ENCODE peak calls at places on chromosome 12, in four cellular contexts. V is bronchial epithelial cell; A is HEK293T; D is stimulated activated CD4-positive, alpha-beta T cell treated with anti-CD3 and anti-CD28 coated beads, Interleukin-2, amount 100 ng/mL, for 48 hours. R is an unnamed sample.

GRCh38 chr12:51921017-51921725 is 13.9 kb downstream of the ACVRL1 start:
- DNase-seq in A (no peak), V (no peak), D (no peak), R (no peak)

GRCh38 chr12:119204137-119204536 is 25.4 kb downstream of the HSPB8 start:
- DNase-seq in V (no peak), D (no peak), A (no peak), R (no peak)

GRCh38 chr12:123966596-123966995 is 6.0 kb downstream of the CCDC92 start:
- DNase-seq in V (no peak), D (no peak), A (no peak), R (no peak)

GRCh38 chr12:30357712-30358111 is 338.0 kb downstream of the IPO8 start:
- DNase-seq in A (no peak), V (no peak), D (no peak), R (no peak)

GRCh38 chr12:131006036-131006735 is 52.5 kb downstream of the ADGRD1 start:
- DNase-seq in A (no peak), V (no peak), D (no peak), R (no peak)

GRCh38 chr12:130916251-130916911 is 37.3 kb upstream of the ADGRD1 start:
- DNase-seq in A (peak; percentile 80), D (peak; percentile 11), V (peak; percentile 47), R (peak; percentile 74)

GRCh38 chr12:88308825-88309224 is 166.7 kb downstream of the TMTC3 start:
- DNase-seq in D (no peak), A (no peak), V (peak; percentile 86), R (no peak)

GRCh38 chr12:96040305-96041133 is 5.1 kb upstream of the LTA4H start:
- DNase-seq in D (no peak), V (no peak), A (no peak), R (no peak)

GRCh38 chr12:31710021-31710818 is 18.6 kb downstream of the AMN1 start:
- DNase-seq in D (no peak), V (no peak), A (no peak), R (no peak)

GRCh38 chr12:52280319-52280795 is 5.9 kb downstream of the KRT86 start:
- DNase-seq in A (no peak), D (no peak), V (peak; percentile 98), R (peak; percentile 80)

GRCh38 chr12:105107176-105107496 is 395 bp upstream of the WASHC4 start:
- DNase-seq in V (peak; percentile 56), D (no peak), A (no peak), R (no peak)

GRCh38 chr12:51171884-51172514 is 936 bp downstream of the TFCP2 start:
- DNase-seq in D (no peak), V (peak; percentile 29), A (no peak), R (no peak)

GRCh38 chr12:56071648-56072047 is 8.3 kb upstream of the ERBB3 start:
- DNase-seq in A (no peak), D (no peak), V (peak; percentile 72), R (no peak)

GRCh38 chr12:124232654-124232987 is 62.3 kb upstream of the RFLNA start:
- DNase-seq in D (no peak), V (no peak), A (no peak), R (no peak)

GRCh38 chr12:8052679-8053078 is 13.5 kb downstream of the C3AR1 start:
- DNase-seq in V (no peak), A (no peak), D (no peak), R (no peak)